ENCODE peak calls at places on chromosomes 3 and 15, in nine cellular contexts. I, X, J, A, G, Q, P, R and C are unnamed samples.

GRCh38 chr3:187669675-187670504 is at the start of gene SST:
- DNase-seq in A (peak; percentile 52), X (peak; percentile 52), Q (no peak), G (no peak), I (peak; percentile 34), J (peak; percentile 39), P (peak; percentile 9), R (peak; percentile 47), C (peak; percentile 42)

GRCh38 chr3:112778298-112779008 is 68.2 kb downstream of the CD200R1L start:
- DNase-seq in P (peak; percentile 94), R (peak; percentile 90), X (peak; percentile 79), J (peak; percentile 87), Q (no peak), A (peak; percentile 88), G (no peak), I (no peak), C (peak; percentile 89)

GRCh38 chr3:42712716-42713372 is 10.2 kb upstream of the HHATL start:
- DNase-seq in Q (no peak), A (no peak), I (no peak), P (no peak), R (no peak), J (no peak), X (no peak), G (no peak), C (no peak)

GRCh38 chr3:25281041-25281842 is 146.8 kb upstream of the RARB start:
- DNase-seq in Q (no peak), I (no peak), X (no peak), G (no peak), P (no peak), J (no peak), A (no peak), R (no peak), C (no peak)

GRCh38 chr3:132317229-132317948 is at the start of gene ACP3:
- DNase-seq in R (peak; percentile 82), A (peak; percentile 97), G (peak; percentile 76), P (peak; percentile 69), J (peak; percentile 2), I (peak; percentile 96), Q (no peak), X (peak; percentile 37), C (peak; percentile 4)

GRCh38 chr3:81995334-81995733 is 233.9 kb upstream of the GBE1 start:
- DNase-seq in J (no peak), A (no peak), R (no peak), P (no peak), X (no peak), I (no peak), G (no peak), Q (no peak), C (no peak)

GRCh38 chr3:52302426-52303185 is 13.5 kb upstream of the DNAH1 start:
- DNase-seq in P (no peak), I (no peak), A (no peak), R (no peak), Q (no peak), G (no peak), X (no peak), J (no peak), C (no peak)

GRCh38 chr3:87318609-87319008 is 42.2 kb upstream of the POU1F1 start:
- DNase-seq in A (no peak), J (no peak), G (no peak), X (no peak), I (no peak), R (no peak), Q (no peak), P (no peak), C (no peak)

GRCh38 chr3:16373270-16373785 is 108.3 kb downstream of the OXNAD1 start:
- DNase-seq in P (no peak), J (no peak), R (no peak), I (no peak), X (no peak), A (no peak), Q (no peak), G (no peak), C (no peak)

GRCh38 chr15:38726187-38726586 is 161.6 kb upstream of the RASGRP1 start:
- DNase-seq in G (no peak), P (no peak), J (no peak), Q (no peak), R (no peak), X (no peak), I (no peak), A (no peak), C (no peak)

GRCh38 chr3:49255112-49255511 is 21.9 kb downstream of the C3orf62 start:
- DNase-seq in X (no peak), J (peak; percentile 32), A (no peak), G (no peak), Q (no peak), R (no peak), I (peak; percentile 83), P (no peak), C (no peak)